ENCODE peak calls at places on chromosome 12, in five cellular contexts. One of them, this sample, is unnamed.
A peak's percentile ranks its signal among the peaks of the same experiment; 100 is the strongest.

GRCh38 chr12:122421263-122421814 is 1.1 kb downstream of the CLIP1 start:
- DNase-seq in fibroblast of mammary gland: peak; percentile 52
- DNase-seq in cardiac fibroblast: peak; percentile 58
- DNase-seq in lower leg skin: peak; percentile 92
- DNase-seq in breast epithelium: peak; percentile 61
- DNase-seq in this sample: peak; percentile 83

GRCh38 chr12:31590730-31591307 is at the start of gene DENND5B:
- DNase-seq in fibroblast of mammary gland: peak; percentile 44
- DNase-seq in cardiac fibroblast: peak; percentile 84
- DNase-seq in lower leg skin: peak; percentile 90
- DNase-seq in breast epithelium: peak; percentile 32
- DNase-seq in this sample: peak; percentile 48

GRCh38 chr12:32501835-32502333 is 102.5 kb downstream of the FGD4 start:
- DNase-seq in fibroblast of mammary gland: peak; percentile 80
- DNase-seq in lower leg skin: no peak
- DNase-seq in cardiac fibroblast: peak; percentile 86
- DNase-seq in breast epithelium: no peak
- DNase-seq in this sample: peak; percentile 73

GRCh38 chr12:38954119-38954746 is 48.8 kb upstream of the CPNE8 start:
- DNase-seq in lower leg skin: no peak
- DNase-seq in cardiac fibroblast: no peak
- DNase-seq in breast epithelium: no peak
- DNase-seq in fibroblast of mammary gland: no peak
- DNase-seq in this sample: no peak

GRCh38 chr12:42691991-42692557 is 102.5 kb upstream of the PRICKLE1 start:
- DNase-seq in cardiac fibroblast: no peak
- DNase-seq in fibroblast of mammary gland: peak; percentile 39
- DNase-seq in lower leg skin: no peak
- DNase-seq in breast epithelium: no peak
- DNase-seq in this sample: no peak

GRCh38 chr12:12327802-12328201 is 22.2 kb downstream of the MANSC1 start:
- DNase-seq in lower leg skin: no peak
- DNase-seq in breast epithelium: no peak
- DNase-seq in fibroblast of mammary gland: peak; percentile 76
- DNase-seq in cardiac fibroblast: peak; percentile 80
- DNase-seq in this sample: peak; percentile 70

GRCh38 chr12:31715283-31715825 is 13.5 kb downstream of the AMN1 start:
- DNase-seq in fibroblast of mammary gland: no peak
- DNase-seq in breast epithelium: no peak
- DNase-seq in lower leg skin: no peak
- DNase-seq in cardiac fibroblast: peak; percentile 84
- DNase-seq in this sample: peak; percentile 54

GRCh38 chr12:572532-572899 is 90.7 kb downstream of the NINJ2 start:
- DNase-seq in lower leg skin: no peak
- DNase-seq in fibroblast of mammary gland: peak; percentile 47
- DNase-seq in cardiac fibroblast: no peak
- DNase-seq in breast epithelium: no peak
- DNase-seq in this sample: peak; percentile 57

GRCh38 chr12:12926571-12927071 is 25.3 kb downstream of the GPRC5D start:
- DNase-seq in breast epithelium: no peak
- DNase-seq in lower leg skin: peak; percentile 81
- DNase-seq in fibroblast of mammary gland: peak; percentile 82
- DNase-seq in cardiac fibroblast: peak; percentile 61
- DNase-seq in this sample: peak; percentile 40

GRCh38 chr12:1590083-1590979 is 4.0 kb downstream of the FBXL14 start:
- DNase-seq in lower leg skin: no peak
- DNase-seq in cardiac fibroblast: peak; percentile 81
- DNase-seq in fibroblast of mammary gland: peak; percentile 62
- DNase-seq in breast epithelium: no peak
- DNase-seq in this sample: no peak

GRCh38 chr12:45612044-45612794 is 117.3 kb upstream of the ARID2 start:
- DNase-seq in lower leg skin: no peak
- DNase-seq in cardiac fibroblast: peak; percentile 22
- DNase-seq in fibroblast of mammary gland: peak; percentile 31
- DNase-seq in breast epithelium: no peak
- DNase-seq in this sample: peak; percentile 44

GRCh38 chr12:48216785-48217184 is 13.7 kb upstream of the OR10AD1 start:
- DNase-seq in cardiac fibroblast: no peak
- DNase-seq in fibroblast of mammary gland: no peak
- DNase-seq in breast epithelium: no peak
- DNase-seq in lower leg skin: no peak
- DNase-seq in this sample: peak; percentile 22

GRCh38 chr12:112837629-112838191 is 46.2 kb downstream of the RPH3A start:
- DNase-seq in fibroblast of mammary gland: peak; percentile 49
- DNase-seq in cardiac fibroblast: peak; percentile 29
- DNase-seq in breast epithelium: no peak
- DNase-seq in lower leg skin: peak; percentile 3
- DNase-seq in this sample: peak; percentile 87

GRCh38 chr12:132587781-132588180 is 22.6 kb downstream of the LRCOL1 start:
- DNase-seq in lower leg skin: no peak
- DNase-seq in cardiac fibroblast: no peak
- DNase-seq in breast epithelium: no peak
- DNase-seq in fibroblast of mammary gland: no peak
- DNase-seq in this sample: no peak

GRCh38 chr12:74537126-74537706 is 419 bp upstream of the ATXN7L3B start:
- DNase-seq in breast epithelium: no peak
- DNase-seq in cardiac fibroblast: peak; percentile 71
- DNase-seq in lower leg skin: no peak
- DNase-seq in fibroblast of mammary gland: peak; percentile 70
- DNase-seq in this sample: peak; percentile 59

GRCh38 chr12:56346663-56347062 is 8.0 kb downstream of the IL23A start:
- DNase-seq in lower leg skin: no peak
- DNase-seq in fibroblast of mammary gland: no peak
- DNase-seq in breast epithelium: no peak
- DNase-seq in cardiac fibroblast: no peak
- DNase-seq in this sample: peak; percentile 22

GRCh38 chr12:76080017-76080728 is 4.3 kb downstream of the NAP1L1 start:
- DNase-seq in cardiac fibroblast: no peak
- DNase-seq in lower leg skin: no peak
- DNase-seq in breast epithelium: no peak
- DNase-seq in fibroblast of mammary gland: no peak
- DNase-seq in this sample: no peak

GRCh38 chr12:68794653-68795253 is 13.2 kb upstream of the MDM2 start:
- DNase-seq in breast epithelium: no peak
- DNase-seq in fibroblast of mammary gland: peak; percentile 76
- DNase-seq in cardiac fibroblast: no peak
- DNase-seq in lower leg skin: peak; percentile 13
- DNase-seq in this sample: peak; percentile 91

GRCh38 chr12:26857465-26858176 is 24.6 kb upstream of the ITPR2 start:
- DNase-seq in fibroblast of mammary gland: no peak
- DNase-seq in cardiac fibroblast: peak; percentile 44
- DNase-seq in lower leg skin: no peak
- DNase-seq in breast epithelium: no peak
- DNase-seq in this sample: no peak

GRCh38 chr12:75921687-75922289 is 109.8 kb downstream of the PHLDA1 start:
- DNase-seq in fibroblast of mammary gland: no peak
- DNase-seq in lower leg skin: no peak
- DNase-seq in cardiac fibroblast: no peak
- DNase-seq in breast epithelium: no peak
- DNase-seq in this sample: no peak

GRCh38 chr12:104569348-104570173 is 112.8 kb downstream of the CHST11 start:
- DNase-seq in breast epithelium: no peak
- DNase-seq in cardiac fibroblast: peak; percentile 34
- DNase-seq in lower leg skin: no peak
- DNase-seq in fibroblast of mammary gland: no peak
- DNase-seq in this sample: no peak

GRCh38 chr12:673849-674248 is 10.6 kb upstream of the NINJ2 start:
- DNase-seq in breast epithelium: no peak
- DNase-seq in cardiac fibroblast: no peak
- DNase-seq in lower leg skin: peak; percentile 40
- DNase-seq in fibroblast of mammary gland: no peak
- DNase-seq in this sample: no peak

GRCh38 chr12:6451348-6452244 is at the start of gene TAPBPL:
- DNase-seq in fibroblast of mammary gland: peak; percentile 75
- DNase-seq in lower leg skin: peak; percentile 95
- DNase-seq in breast epithelium: peak; percentile 81
- DNase-seq in cardiac fibroblast: peak; percentile 87
- DNase-seq in this sample: peak; percentile 71

GRCh38 chr12:82818276-82819035 is 131.8 kb downstream of the TMTC2 start:
- DNase-seq in breast epithelium: no peak
- DNase-seq in cardiac fibroblast: peak; percentile 16
- DNase-seq in fibroblast of mammary gland: peak; percentile 35
- DNase-seq in lower leg skin: no peak
- DNase-seq in this sample: peak; percentile 1

GRCh38 chr12:96305665-96306064 is 94.6 kb downstream of the CDK17 start:
- DNase-seq in breast epithelium: no peak
- DNase-seq in fibroblast of mammary gland: no peak
- DNase-seq in cardiac fibroblast: no peak
- DNase-seq in lower leg skin: no peak
- DNase-seq in this sample: no peak

GRCh38 chr12:16350682-16351081 is 3.2 kb downstream of the MGST1 start:
- DNase-seq in lower leg skin: no peak
- DNase-seq in breast epithelium: peak; percentile 92
- DNase-seq in cardiac fibroblast: peak; percentile 95
- DNase-seq in fibroblast of mammary gland: peak; percentile 99
- DNase-seq in this sample: peak; percentile 99

GRCh38 chr12:128259556-128260070 is 7.4 kb upstream of the TMEM132C start:
- DNase-seq in cardiac fibroblast: peak; percentile 31
- DNase-seq in fibroblast of mammary gland: peak; percentile 21
- DNase-seq in breast epithelium: no peak
- DNase-seq in lower leg skin: no peak
- DNase-seq in this sample: no peak

GRCh38 chr12:6829532-6830220 is 1.5 kb downstream of the P3H3 start:
- DNase-seq in fibroblast of mammary gland: peak; percentile 21
- DNase-seq in cardiac fibroblast: no peak
- DNase-seq in breast epithelium: no peak
- DNase-seq in lower leg skin: peak; percentile 87
- DNase-seq in this sample: no peak

GRCh38 chr12:118120579-118121363 is 15.2 kb upstream of the PEBP1 start:
- DNase-seq in cardiac fibroblast: peak; percentile 78
- DNase-seq in fibroblast of mammary gland: peak; percentile 67
- DNase-seq in lower leg skin: peak; percentile 94
- DNase-seq in breast epithelium: peak; percentile 55
- DNase-seq in this sample: peak; percentile 65

GRCh38 chr12:30548203-30548602 is 147.5 kb downstream of the IPO8 start:
- DNase-seq in cardiac fibroblast: no peak
- DNase-seq in breast epithelium: no peak
- DNase-seq in lower leg skin: no peak
- DNase-seq in fibroblast of mammary gland: no peak
- DNase-seq in this sample: no peak

GRCh38 chr12:109542876-109543275 is 30.4 kb downstream of the MMAB start:
- DNase-seq in breast epithelium: no peak
- DNase-seq in fibroblast of mammary gland: no peak
- DNase-seq in lower leg skin: no peak
- DNase-seq in cardiac fibroblast: no peak
- DNase-seq in this sample: no peak

GRCh38 chr12:109547286-109547685 is 26.0 kb downstream of the MMAB start:
- DNase-seq in cardiac fibroblast: no peak
- DNase-seq in fibroblast of mammary gland: no peak
- DNase-seq in breast epithelium: no peak
- DNase-seq in lower leg skin: no peak
- DNase-seq in this sample: no peak

GRCh38 chr12:109548258-109548657 is 25.0 kb downstream of the MMAB start:
- DNase-seq in fibroblast of mammary gland: no peak
- DNase-seq in breast epithelium: no peak
- DNase-seq in cardiac fibroblast: no peak
- DNase-seq in lower leg skin: no peak
- DNase-seq in this sample: no peak

GRCh38 chr12:109544955-109545531 is 28.3 kb downstream of the MMAB start:
- DNase-seq in fibroblast of mammary gland: peak; percentile 66
- DNase-seq in lower leg skin: no peak
- DNase-seq in breast epithelium: no peak
- DNase-seq in cardiac fibroblast: peak; percentile 40
- DNase-seq in this sample: peak; percentile 29

GRCh38 chr12:109545826-109546225 is 27.5 kb downstream of the MMAB start:
- DNase-seq in lower leg skin: no peak
- DNase-seq in fibroblast of mammary gland: no peak
- DNase-seq in cardiac fibroblast: no peak
- DNase-seq in breast epithelium: no peak
- DNase-seq in this sample: peak; percentile 68
- TF ChIP-seq CTCF in lower leg skin: no peak
- TF ChIP-seq CTCF in fibroblast of mammary gland: no peak
- TF ChIP-seq CTCF in cardiac fibroblast: no peak
- TF ChIP-seq CTCF in breast epithelium: no peak
- TF ChIP-seq CTCF in this sample: no peak

GRCh38 chr12:78933014-78933413 is 68.4 kb downstream of the SYT1 start:
- DNase-seq in fibroblast of mammary gland: peak; percentile 15
- DNase-seq in breast epithelium: no peak
- DNase-seq in lower leg skin: no peak
- DNase-seq in cardiac fibroblast: no peak
- DNase-seq in this sample: peak; percentile 13
- H3K4me3 ChIP-seq in fibroblast of mammary gland: no peak overlapping the region
- H3K4me3 ChIP-seq in breast epithelium: no peak overlapping the region
- H3K4me3 ChIP-seq in lower leg skin: no peak overlapping the region
- H3K4me3 ChIP-seq in cardiac fibroblast: no peak overlapping the region
- H3K4me3 ChIP-seq in this sample: no peak overlapping the region

DNA sequence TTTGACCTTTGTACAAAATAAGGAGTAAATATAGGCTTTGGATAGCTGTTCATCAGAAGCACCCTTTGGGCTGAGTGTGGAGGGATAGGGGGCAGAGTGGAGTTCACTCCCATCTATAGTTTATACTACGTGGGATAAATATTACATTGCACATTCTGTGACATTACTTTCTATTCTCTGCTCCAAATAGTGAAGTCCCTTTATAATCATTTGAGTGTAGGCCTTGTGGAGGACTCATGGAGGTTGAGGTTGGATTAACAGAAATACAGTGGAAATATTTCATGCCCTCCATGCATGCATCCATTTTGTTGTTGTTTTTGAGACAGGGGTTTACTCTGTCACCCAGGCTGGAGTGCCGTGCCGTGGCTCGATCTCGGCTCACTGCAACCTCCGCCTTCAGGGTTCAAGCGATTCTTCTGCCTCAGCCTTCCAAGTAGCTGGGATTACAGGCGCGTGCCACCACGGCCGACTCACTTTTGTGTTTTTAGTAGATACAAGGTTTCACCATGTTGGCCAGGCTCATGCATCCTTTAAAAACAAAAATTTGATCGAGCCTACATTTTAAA is 1.4 kb downstream of the CHPT1 start:
- DNase-seq in lower leg skin: no peak
- DNase-seq in cardiac fibroblast: peak; percentile 12
- DNase-seq in breast epithelium: no peak
- DNase-seq in fibroblast of mammary gland: peak; percentile 27
- DNase-seq in this sample: no peak
- TF ChIP-seq CTCF in lower leg skin: no peak
- TF ChIP-seq CTCF in cardiac fibroblast: peak; percentile 20
- TF ChIP-seq CTCF in breast epithelium: no peak
- TF ChIP-seq CTCF in fibroblast of mammary gland: peak; percentile 38
- TF ChIP-seq CTCF in this sample: peak; percentile 0

GRCh38 chr12:4535092-4535491 is 3.6 kb upstream of the RAD51AP1 start:
- DNase-seq in lower leg skin: no peak
- DNase-seq in cardiac fibroblast: no peak
- DNase-seq in breast epithelium: no peak
- DNase-seq in fibroblast of mammary gland: no peak
- DNase-seq in this sample: no peak

GRCh38 chr12:4538207-4539160 is at the start of gene RAD51AP1:
- DNase-seq in cardiac fibroblast: peak; percentile 99
- DNase-seq in lower leg skin: peak; percentile 98
- DNase-seq in fibroblast of mammary gland: peak; percentile 97
- DNase-seq in breast epithelium: peak; percentile 89
- DNase-seq in this sample: peak; percentile 98

GRCh38 chr12:4540170-4540569 is 1.5 kb downstream of the RAD51AP1 start:
- DNase-seq in lower leg skin: no peak
- DNase-seq in fibroblast of mammary gland: no peak
- DNase-seq in cardiac fibroblast: no peak
- DNase-seq in breast epithelium: no peak
- DNase-seq in this sample: no peak

GRCh38 chr12:4539167-4539870 is 629 bp downstream of the RAD51AP1 start:
- DNase-seq in lower leg skin: no peak
- DNase-seq in breast epithelium: no peak
- DNase-seq in cardiac fibroblast: no peak
- DNase-seq in fibroblast of mammary gland: peak; percentile 9
- DNase-seq in this sample: no peak

GRCh38 chr12:4535871-4536270 is 2.8 kb upstream of the RAD51AP1 start:
- DNase-seq in cardiac fibroblast: no peak
- DNase-seq in lower leg skin: no peak
- DNase-seq in breast epithelium: no peak
- DNase-seq in fibroblast of mammary gland: no peak
- DNase-seq in this sample: no peak
- H3K4me3 ChIP-seq in cardiac fibroblast: no peak overlapping the region
- H3K4me3 ChIP-seq in lower leg skin: no peak overlapping the region
- H3K4me3 ChIP-seq in breast epithelium: no peak overlapping the region
- H3K4me3 ChIP-seq in fibroblast of mammary gland: no peak overlapping the region
- H3K4me3 ChIP-seq in this sample: no peak overlapping the region

This sample was measured in epithelial cell of esophagus.